ENCODE peak calls at places on chromosomes 2 and 18, in seven cellular contexts. E, C, N, J, V, O and R are unnamed samples. For H3K4me1 and H3K36me3, the result is how much of the 10 kb centered on the place peaks cover.

GRCh38 chr2:238776003-238776640 is 71.8 kb upstream of the TWIST2 start:
- DNase-seq in E (no peak), V (no peak), J (no peak), O (no peak), C (no peak), N (no peak), R (no peak)

GRCh38 chr2:85319811-85320210 is 8.0 kb downstream of the TGOLN2 start:
- DNase-seq in E (no peak), O (no peak), C (no peak), N (no peak), J (no peak), V (no peak), R (no peak)

GRCh38 chr2:127254386-127254981 is 34.4 kb upstream of the CYP27C1 start:
- DNase-seq in N (no peak), C (no peak), O (peak), E (no peak), V (no peak), J (no peak), R (no peak)

GRCh38 chr2:113178891-113179290 is 5.1 kb downstream of the PSD4 start:
- DNase-seq in J (no peak), E (no peak), V (no peak), C (no peak), N (no peak), O (no peak), R (peak)

GRCh38 chr2:188813315-188813714 is 160.9 kb upstream of the COL3A1 start:
- DNase-seq in C (no peak), O (peak), V (no peak), J (no peak), E (no peak), N (no peak), R (no peak)

GRCh38 chr2:26412091-26412673 is 10.5 kb downstream of the DRC1 start:
- DNase-seq in E (no peak), C (no peak), O (peak), V (no peak), N (peak), J (no peak), R (no peak)

GRCh38 chr2:235763816-235764215 is 270.0 kb downstream of the AGAP1 start:
- DNase-seq in O (no peak), V (no peak), J (no peak), C (no peak), E (no peak), N (no peak), R (no peak)

GRCh38 chr2:217402622-217403383 is 542.9 kb upstream of the TNP1 start:
- DNase-seq in N (no peak), V (no peak), C (no peak), O (peak), E (no peak), J (no peak), R (no peak)

GRCh38 chr18:46386788-46387187 is 270.2 kb downstream of the LOXHD1 start:
- DNase-seq in N (no peak), V (no peak), O (no peak), J (no peak), E (no peak), C (no peak), R (no peak)

GRCh38 chr2:163246111-163246510 is 407.5 kb upstream of the KCNH7 start:
- DNase-seq in O (no peak), J (no peak), C (no peak), E (no peak), V (no peak), N (no peak), R (no peak)

GRCh38 chr18:48263913-48264506 is 145.2 kb downstream of the ZBTB7C start:
- DNase-seq in E (no peak), V (no peak), O (no peak), C (no peak), J (no peak), N (no peak), R (no peak)

GRCh38 chr2:8015848-8016580 is 665.8 kb upstream of the ID2 start:
- DNase-seq in E (no peak), C (no peak), O (no peak), V (no peak), J (no peak), N (no peak), R (no peak)

GRCh38 chr18:37659906-37660305 is 94.3 kb upstream of the CELF4 start:
- DNase-seq in J (no peak), V (no peak), E (no peak), C (no peak), N (no peak), O (no peak), R (no peak)

GRCh38 chr2:186848873-186849578 is at the start of gene ZSWIM2:
- DNase-seq in V (peak), J (peak), E (peak), N (peak), O (peak), C (peak), R (no peak)

GRCh38 chr2:214103199-214104001 is 307.5 kb upstream of the VWC2L start:
- DNase-seq in N (no peak), O (no peak), J (no peak), E (no peak), V (peak), C (no peak), R (no peak)

GRCh38 chr2:146123714-146124113 is 1603.8 kb upstream of the ZEB2 start:
- DNase-seq in O (no peak), C (no peak), J (no peak), E (no peak), N (no peak), V (no peak), R (no peak)

GRCh38 chr2:18855027-18855426 is 265.7 kb upstream of the NT5C1B start:
- DNase-seq in V (no peak), E (no peak), C (no peak), N (peak), J (no peak), O (peak), R (no peak)

GRCh38 chr18:31192086-31192776 is 29.6 kb upstream of the DSC1 start:
- DNase-seq in C (no peak), O (no peak), N (no peak), V (no peak), E (no peak), J (no peak), R (no peak)

GRCh38 chr2:60515751-60516226 is 37.7 kb downstream of the BCL11A start:
- DNase-seq in J (no peak), V (no peak), O (peak), N (no peak), C (no peak), E (no peak), R (no peak)

GRCh38 chr2:234135750-234136221 is 85.3 kb downstream of the SPP2 start:
- DNase-seq in N (peak), V (peak), E (no peak), C (peak), J (peak), O (peak), R (peak)

GRCh38 chr2:159811232-159811631 is 13.2 kb upstream of the CD302 start:
- DNase-seq in N (no peak), C (no peak), E (no peak), J (no peak), O (no peak), V (no peak), R (no peak)

GRCh38 chr2:170873035-170873692 is 55.9 kb upstream of the GORASP2 start:
- DNase-seq in V (peak), C (peak), J (peak), O (peak), E (peak), N (peak), R (peak)
- H3K4me3 ChIP-seq in V (peak), C (peak), J (no peak), O (peak), E (peak), N (peak), R (peak)

GRCh38 chr18:49730951-49731391 is 82.4 kb downstream of the ACAA2 start:
- DNase-seq in C (peak), N (no peak), E (no peak), J (no peak), V (no peak), O (no peak), R (no peak)
- H3K4me1 ChIP-seq in C (under half), N (under half), E (under half), J (under half), V (under half), O (under half), R (under half)

DNA sequence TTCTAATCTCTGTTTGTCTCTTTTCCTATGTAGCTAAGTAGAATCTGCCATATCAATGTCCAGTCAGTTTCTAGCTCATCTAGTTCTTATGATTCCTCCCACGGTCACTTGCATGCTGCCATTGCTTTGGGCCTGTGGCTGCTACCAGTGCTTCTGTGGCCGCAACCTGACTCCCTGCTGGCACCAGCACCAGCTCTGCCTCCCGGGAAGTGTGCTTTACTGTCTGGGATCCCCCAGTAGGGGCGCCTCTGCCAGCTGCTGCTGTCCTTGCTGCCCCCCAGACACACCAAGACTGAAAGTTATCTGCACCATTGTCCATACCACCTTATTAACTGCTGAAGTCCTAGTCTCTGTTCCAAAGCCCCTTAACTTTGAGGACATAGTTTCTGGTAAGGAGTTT is 56.3 kb downstream of the RAPGEF4 start:
- DNase-seq in C (no peak), V (no peak), E (no peak), J (no peak), N (no peak), O (no peak), R (no peak)
- H3K36me3 ChIP-seq in C (under half), V (under half), E (under half), J (under half), N (under half), O (under half), R (under half)

DNA sequence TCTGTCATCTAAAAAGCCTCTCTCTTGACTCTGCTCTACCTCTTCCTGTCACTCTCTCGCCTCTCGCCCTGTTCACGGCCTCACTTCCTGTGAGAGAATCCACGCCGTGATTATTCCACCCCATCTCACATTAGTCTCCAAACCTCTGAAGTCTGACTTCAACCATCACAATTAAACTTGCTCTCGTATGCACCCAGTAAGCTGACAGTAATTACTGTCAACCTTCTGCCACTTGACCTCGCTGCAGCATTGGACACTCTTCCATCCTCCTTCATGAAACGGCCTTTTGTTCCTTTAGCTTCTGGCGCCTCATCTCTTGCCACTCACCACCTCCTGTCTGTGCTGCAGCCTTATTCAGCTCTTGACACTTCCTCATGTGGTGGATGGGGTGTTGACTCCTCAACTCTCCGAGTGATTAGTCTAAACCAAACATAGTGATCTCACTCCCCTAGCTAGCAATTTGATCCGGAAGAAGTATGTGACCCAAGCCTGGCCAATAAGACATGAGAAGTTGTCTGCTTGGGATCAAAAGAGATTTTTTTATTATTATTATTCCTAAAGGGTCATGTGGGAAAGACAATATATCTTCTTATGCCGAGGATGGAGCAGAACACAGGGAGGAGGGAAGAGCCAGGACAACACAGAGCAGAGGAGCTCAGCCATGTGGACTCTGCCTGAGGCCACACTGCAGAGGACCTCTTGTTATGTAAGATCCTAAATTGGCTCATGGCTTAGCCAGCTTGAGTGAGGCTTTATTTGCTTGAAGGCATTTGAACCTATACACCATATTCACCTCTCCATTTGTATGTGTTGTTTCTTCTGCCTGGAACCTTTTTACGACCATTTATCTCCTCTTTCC is 38.4 kb upstream of the MYO1B start:
- DNase-seq in V (no peak), E (no peak), C (peak), J (no peak), O (no peak), N (no peak), R (peak)
- H3K4me3 ChIP-seq in V (no peak), E (no peak), C (no peak), J (no peak), O (no peak), N (no peak), R (peak)

GRCh38 chr2:175430236-175430635 is 248.7 kb upstream of the ATP5MC3 start:
- DNase-seq in E (no peak), C (no peak), O (no peak), J (no peak), N (no peak), V (no peak), R (no peak)
- H3K4me1 ChIP-seq in E (under half), C (under half), O (under half), J (under half), N (under half), V (under half), R (under half)